ENCODE peak calls at places on chromosomes 6 and 20, in four cellular contexts. B is HepG2, H is H1, A is K562. P is an unnamed sample.

GRCh38 chr6:4672772-4673171 is 103.4 kb upstream of the CDYL start:
- DNase-seq in A (no peak), H (no peak), B (no peak), P (no peak)

GRCh38 chr6:75922226-75922625 is 150.2 kb downstream of the IMPG1 start:
- DNase-seq in H (no peak), B (no peak), A (no peak), P (no peak)

GRCh38 chr20:62914970-62915457 is 11.3 kb downstream of the DIDO1 start:
- DNase-seq in B (peak; percentile 77), A (no peak), H (no peak), P (peak; percentile 61)

GRCh38 chr20:20073851-20074252 is 21.5 kb downstream of the CFAP61 start:
- DNase-seq in B (no peak), A (no peak), H (no peak), P (no peak)

GRCh38 chr6:7914991-7915789 is 4.6 kb upstream of the TXNDC5 start:
- DNase-seq in B (no peak), A (no peak), H (no peak), P (no peak)

GRCh38 chr6:170062209-170062903 is 228.5 kb downstream of the DLL1 start:
- DNase-seq in B (no peak), A (no peak), H (peak; percentile 43), P (no peak)

GRCh38 chr6:106136845-106137244 is 50.7 kb downstream of the PRDM1 start:
- DNase-seq in H (no peak), B (no peak), A (no peak), P (no peak)

GRCh38 chr6:155595264-155595663 is 139.6 kb upstream of the NOX3 start:
- DNase-seq in B (no peak), A (no peak), H (no peak), P (no peak)

GRCh38 chr20:51360451-51361230 is 181.9 kb downstream of the NFATC2 start:
- DNase-seq in A (no peak), H (no peak), B (no peak), P (no peak)

GRCh38 chr6:36660771-36661471 is 17.6 kb upstream of the CDKN1A start:
- DNase-seq in B (no peak), A (peak; percentile 93), H (peak; percentile 91), P (peak; percentile 84)

GRCh38 chr6:122726649-122727048 is 52.9 kb upstream of the FABP7 start:
- DNase-seq in A (peak; percentile 28), H (no peak), B (peak; percentile 19), P (peak; percentile 18)

GRCh38 chr20:33490023-33490933 is at the start of gene CBFA2T2:
- DNase-seq in A (no peak), B (peak; percentile 34), H (peak; percentile 76), P (no peak)

GRCh38 chr20:19026121-19026878 is 186.1 kb upstream of the SLC24A3 start:
- DNase-seq in A (no peak), B (no peak), H (peak; percentile 29), P (no peak)

GRCh38 chr6:152750694-152751093 is at the start of gene VIP:
- DNase-seq in H (peak; percentile 54), A (peak; percentile 14), B (peak; percentile 35), P (peak; percentile 47)

GRCh38 chr20:49381558-49382493 is 100.6 kb downstream of the KCNB1 start:
- DNase-seq in A (no peak), B (no peak), H (no peak), P (no peak)

GRCh38 chr20:37179671-37180524 is 550 bp upstream of the MROH8 start:
- DNase-seq in H (no peak), A (no peak), B (peak; percentile 59), P (no peak)

GRCh38 chr20:41360831-41361756 is 5.5 kb downstream of the EMILIN3 start:
- DNase-seq in A (no peak), H (no peak), B (no peak), P (no peak)

GRCh38 chr6:161829186-161829794 is 555.4 kb upstream of the AGPAT4 start:
- DNase-seq in A (no peak), B (no peak), H (no peak), P (no peak)

GRCh38 chr6:25125736-25126135 is 153.4 kb upstream of the CARMIL1 start:
- DNase-seq in A (no peak), H (no peak), B (no peak), P (no peak)

GRCh38 chr6:88004707-88005106 is 42.9 kb upstream of the SPACA1 start:
- DNase-seq in A (no peak), B (no peak), H (no peak), P (no peak)

GRCh38 chr20:41173161-41173721 is 35.9 kb downstream of the PLCG1 start:
- DNase-seq in B (peak; percentile 62), A (peak; percentile 78), H (peak; percentile 93), P (peak; percentile 86)

DNA sequence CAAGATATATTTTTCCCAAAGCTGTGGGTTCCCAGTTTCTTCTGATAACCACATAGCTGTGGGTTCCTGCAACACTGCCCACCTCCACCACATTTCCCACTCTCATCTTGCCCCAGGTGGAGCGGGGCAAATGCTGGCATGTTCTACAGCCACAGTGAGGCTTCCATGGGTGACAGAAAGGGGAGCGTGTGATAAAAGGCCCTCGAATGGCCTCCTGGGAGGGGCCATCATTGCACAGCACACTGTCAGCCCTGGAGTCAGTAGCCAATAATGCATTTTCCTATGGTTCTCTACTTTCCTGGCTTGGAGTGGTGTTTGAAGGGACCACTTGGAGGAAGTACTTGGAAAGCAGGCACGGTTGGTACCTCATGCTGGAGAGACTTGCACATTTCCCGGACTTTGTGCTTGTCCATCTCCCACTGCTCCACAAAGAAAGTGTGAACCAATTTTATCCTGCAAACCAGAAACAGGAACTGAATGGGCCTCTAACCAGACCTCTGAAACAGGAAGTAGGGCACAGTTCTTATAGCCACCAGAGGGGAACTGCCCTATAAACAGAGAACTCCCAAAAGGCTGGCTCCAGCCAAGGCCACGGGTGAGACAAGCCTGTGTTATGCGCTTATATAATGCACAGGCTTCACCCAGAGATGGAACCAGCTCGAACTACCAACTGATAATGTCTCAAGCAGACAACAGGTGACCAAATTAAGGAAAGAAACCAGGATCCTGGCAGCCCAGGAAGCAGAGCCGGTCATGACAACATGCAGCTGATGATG is 8.6 kb downstream of the MAP3K5 start:
- DNase-seq in A (peak; percentile 38), B (no peak), H (no peak), P (no peak)
- TF ChIP-seq ATF2 in A (no peak), B (no peak), H (no peak), P (no peak)

DNA sequence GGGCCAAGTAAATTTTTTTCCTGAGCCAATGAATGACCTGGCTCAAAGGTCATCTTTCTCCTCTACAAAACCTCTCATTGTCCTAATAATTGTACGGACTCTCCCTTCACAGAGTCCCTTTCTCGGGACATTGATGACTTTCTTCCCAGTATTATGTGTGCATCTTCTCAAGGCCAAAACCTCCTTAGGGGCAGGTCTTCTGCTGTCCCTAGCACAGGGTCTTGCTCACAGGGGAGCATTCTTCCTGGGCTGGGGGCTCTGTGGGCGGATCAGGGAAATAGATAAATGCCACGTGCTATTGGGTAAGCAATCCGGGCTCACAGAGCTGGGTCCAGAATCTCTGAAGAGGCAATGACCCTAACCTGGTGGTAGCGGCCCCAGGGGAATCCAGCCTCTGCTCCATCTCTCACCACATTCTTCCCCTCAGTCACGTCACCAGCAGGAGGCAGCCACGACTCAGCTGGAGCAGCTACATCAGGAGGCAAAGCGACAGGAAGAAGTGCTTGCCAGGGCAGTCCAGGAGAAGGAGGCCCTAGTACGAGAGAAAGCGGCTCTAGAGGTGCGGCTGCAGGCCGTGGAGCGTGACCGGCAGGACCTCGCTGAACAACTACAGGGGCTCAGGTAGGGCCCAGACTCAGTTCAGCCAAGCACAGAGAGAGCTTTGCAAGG is 23.5 kb downstream of the CEP250 start:
- DNase-seq in H (peak; percentile 54), A (no peak), B (peak; percentile 77), P (peak; percentile 46)
- TF ChIP-seq CREB1 in H (no peak), A (no peak), B (no peak), P (no peak)

GRCh38 chr20:45100563-45101245 is at the start of gene KCNS1:
- DNase-seq in H (peak; percentile 86), A (peak; percentile 52), B (peak; percentile 25), P (peak; percentile 79)
- TF ChIP-seq ATF2 in H (no peak), A (no peak), B (no peak), P (no peak)

GRCh38 chr6:16238057-16238657 is at the start of gene GMPR:
- DNase-seq in H (peak; percentile 63), B (no peak), A (peak; percentile 91), P (peak; percentile 50)

GRCh38 chr6:16238658-16239089 is 287 bp downstream of the GMPR start:
- DNase-seq in A (no peak), B (no peak), H (peak; percentile 59), P (no peak)

GRCh38 chr6:16239798-16240123 is 1.4 kb downstream of the GMPR start:
- DNase-seq in A (no peak), B (peak; percentile 40), H (no peak), P (peak; percentile 66)

GRCh38 chr6:16240618-16241320 is 2.4 kb downstream of the GMPR start:
- DNase-seq in A (peak; percentile 53), B (no peak), H (no peak), P (no peak)

DNA sequence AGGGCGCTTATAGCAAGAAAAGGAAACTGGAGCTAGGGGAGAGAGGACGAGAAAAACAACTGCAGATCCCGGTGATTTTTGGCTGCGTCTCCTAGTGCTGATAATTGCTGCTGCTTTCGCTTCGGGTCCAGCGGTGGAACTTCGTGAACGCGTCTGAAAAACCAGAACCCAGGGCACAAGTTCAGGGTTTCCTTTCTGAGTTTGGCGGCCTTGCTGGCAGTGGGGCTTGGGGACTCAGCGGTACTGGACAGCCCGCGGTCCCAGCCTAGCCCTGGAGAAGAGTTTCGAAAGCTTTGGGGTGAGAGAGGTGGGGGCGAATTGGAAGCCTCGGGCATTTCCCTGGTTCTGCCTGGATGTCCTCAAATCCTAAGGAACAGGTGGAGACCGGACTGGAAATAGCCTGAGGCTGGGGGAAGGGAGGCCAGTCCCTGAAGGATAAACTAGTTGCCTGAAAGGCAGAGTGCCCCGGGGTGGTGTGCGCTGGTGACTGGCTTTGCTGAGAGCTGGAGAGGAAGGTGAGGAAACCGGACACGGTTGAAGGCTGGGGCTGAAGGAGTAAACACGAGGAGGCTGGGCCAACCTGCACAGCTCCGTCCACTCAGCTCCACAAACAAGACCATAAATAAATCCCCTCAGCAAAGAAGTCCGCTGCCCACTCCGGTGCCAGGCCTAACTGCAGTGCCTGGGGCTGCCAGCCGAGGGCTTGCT is 857 bp downstream of the GMPR start:
- DNase-seq in A (peak; percentile 55), B (no peak), H (peak; percentile 69), P (peak; percentile 30)
- TF ChIP-seq CREB1 in A (no peak), B (no peak), H (no peak), P (no peak)

DNA sequence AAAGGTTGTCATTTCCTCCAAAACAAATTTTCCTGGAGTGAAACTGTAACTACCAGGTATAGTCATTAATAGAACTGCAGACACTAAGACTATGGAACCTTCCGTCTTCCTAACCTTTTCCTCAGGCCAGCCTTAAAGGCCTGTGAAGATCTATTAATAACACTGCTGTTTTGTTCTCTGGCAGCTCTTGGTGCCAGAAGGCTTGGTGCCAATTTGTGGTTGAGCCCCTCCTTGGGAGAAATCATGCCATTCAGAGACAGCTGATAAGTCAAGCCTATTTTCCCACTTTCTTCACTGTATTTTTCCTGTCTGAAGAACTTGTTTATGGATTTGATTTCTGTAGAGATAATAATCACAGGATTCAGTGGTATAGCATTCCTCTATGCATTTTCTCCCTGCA is 64.8 kb downstream of the HCRTR2 start:
- DNase-seq in A (no peak), B (no peak), H (no peak), P (no peak)
- TF ChIP-seq ATF2 in A (no peak), B (no peak), H (no peak), P (no peak)

GRCh38 chr6:167649486-167649885 is 177.2 kb upstream of the AFDN start:
- DNase-seq in A (no peak), H (no peak), B (no peak), P (no peak)
- TF ChIP-seq CREB1 in A (no peak), H (no peak), B (no peak), P (no peak)

P was measured in WTC11.